ENCODE peak calls at places on chromosomes 4 and X, in four cellular contexts. U, I, Y and A are unnamed samples.

GRCh38 chr4:4803216-4803903 is 56.1 kb upstream of the MSX1 start:
- DNase-seq in U (no peak), I (no peak), Y (no peak), A (no peak)

GRCh38 chrX:153963546-153963945 is 8.1 kb downstream of the HCFC1 start:
- DNase-seq in U (no peak), I (no peak), Y (no peak), A (no peak)

GRCh38 chr4:76270776-76271175 is 19.3 kb downstream of the FAM47E start:
- DNase-seq in U (no peak), I (no peak), Y (no peak), A (no peak)

GRCh38 chr4:3480528-3481112 is 17.5 kb downstream of the DOK7 start:
- DNase-seq in U (peak; percentile 45), I (peak; percentile 66), Y (no peak), A (peak; percentile 90)

GRCh38 chrX:41781500-41781899 is 57.5 kb downstream of the GPR82 start:
- DNase-seq in U (peak; percentile 31), I (peak; percentile 36), Y (no peak), A (peak; percentile 15)

GRCh38 chrX:93874554-93874953 is 200.5 kb downstream of the FAM133A start:
- DNase-seq in U (no peak), I (peak; percentile 1), Y (no peak), A (peak; percentile 3)

GRCh38 chrX:112731793-112732192 is 52.1 kb upstream of the LHFPL1 start:
- DNase-seq in U (no peak), I (no peak), Y (no peak), A (no peak)

GRCh38 chr4:5746829-5747745 is 36.1 kb downstream of the EVC start:
- DNase-seq in U (no peak), I (no peak), Y (no peak), A (no peak)

GRCh38 chrX:24392709-24393108 is 32.3 kb downstream of the SUPT20HL1 start:
- DNase-seq in U (no peak), I (no peak), Y (no peak), A (no peak)

GRCh38 chrX:71224969-71225368 is 1.9 kb downstream of the GJB1 start:
- DNase-seq in U (no peak), I (peak; percentile 55), Y (no peak), A (no peak)

GRCh38 chr4:97770222-97770621 is 373.1 kb downstream of the STPG2 start:
- DNase-seq in U (no peak), I (no peak), Y (no peak), A (no peak)

GRCh38 chrX:85499400-85499799 is 119.9 kb upstream of the POF1B start:
- DNase-seq in U (no peak), I (no peak), Y (no peak), A (no peak)

GRCh38 chr4:169621754-169622481 is 1.5 kb downstream of the CLCN3 start:
- DNase-seq in U (no peak), I (peak; percentile 57), Y (no peak), A (peak; percentile 64)

GRCh38 chr4:42816189-42816588 is 76.3 kb upstream of the GRXCR1 start:
- DNase-seq in U (no peak), I (no peak), Y (no peak), A (no peak)

GRCh38 chr4:156362581-156362980 is 408.9 kb upstream of the CTSO start:
- DNase-seq in U (no peak), I (no peak), Y (no peak), A (no peak)

GRCh38 chr4:76804060-76804459 is 93.9 kb downstream of the SOWAHB start:
- DNase-seq in U (no peak), I (no peak), Y (no peak), A (no peak)

GRCh38 chr4:182776376-182777058 is 140.7 kb downstream of the DCTD start:
- DNase-seq in U (no peak), I (no peak), Y (no peak), A (no peak)

GRCh38 chr4:124275-125081 is at the start of gene ZNF718:
- DNase-seq in U (no peak), I (no peak), Y (peak; percentile 95), A (peak; percentile 92)

GRCh38 chrX:23907106-23907495 is 637 bp downstream of the APOO start:
- DNase-seq in U (no peak), I (no peak), Y (no peak), A (no peak)

GRCh38 chr4:3713346-3713745 is 52.8 kb upstream of the ADRA2C start:
- DNase-seq in U (no peak), I (no peak), Y (no peak), A (no peak)

GRCh38 chr4:187354740-187355139 is 631.1 kb upstream of the FAT1 start:
- DNase-seq in U (no peak), I (no peak), Y (no peak), A (no peak)

GRCh38 chr4:19266566-19266965 is 985.1 kb upstream of the SLIT2 start:
- DNase-seq in U (no peak), I (no peak), Y (no peak), A (no peak)

GRCh38 chrX:31268359-31268758 is 196.5 kb upstream of the FTHL17 start:
- DNase-seq in U (no peak), I (peak; percentile 2), Y (no peak), A (no peak)

GRCh38 chrX:45445745-45446412 is 245.2 kb upstream of the DIPK2B start:
- DNase-seq in U (peak; percentile 49), I (no peak), Y (no peak), A (no peak)

GRCh38 chr4:145011636-145012035 is 86.4 kb downstream of the ANAPC10 start:
- DNase-seq in U (no peak), I (no peak), Y (no peak), A (no peak)

GRCh38 chrX:70088281-70088680 is 26.0 kb downstream of the OTUD6A start:
- DNase-seq in U (no peak), I (no peak), Y (no peak), A (no peak)

GRCh38 chr4:151418385-151418784 is 9.4 kb downstream of the FHIP1A start:
- DNase-seq in U (peak; percentile 53), I (peak; percentile 75), Y (no peak), A (no peak)

GRCh38 chrX:9312922-9313867 is 151.7 kb upstream of the TBL1X start:
- DNase-seq in U (peak; percentile 15), I (peak; percentile 13), Y (no peak), A (peak; percentile 62)
- TF ChIP-seq CEBPB in U (no peak), I (no peak), Y (no peak), A (no peak)

DNA sequence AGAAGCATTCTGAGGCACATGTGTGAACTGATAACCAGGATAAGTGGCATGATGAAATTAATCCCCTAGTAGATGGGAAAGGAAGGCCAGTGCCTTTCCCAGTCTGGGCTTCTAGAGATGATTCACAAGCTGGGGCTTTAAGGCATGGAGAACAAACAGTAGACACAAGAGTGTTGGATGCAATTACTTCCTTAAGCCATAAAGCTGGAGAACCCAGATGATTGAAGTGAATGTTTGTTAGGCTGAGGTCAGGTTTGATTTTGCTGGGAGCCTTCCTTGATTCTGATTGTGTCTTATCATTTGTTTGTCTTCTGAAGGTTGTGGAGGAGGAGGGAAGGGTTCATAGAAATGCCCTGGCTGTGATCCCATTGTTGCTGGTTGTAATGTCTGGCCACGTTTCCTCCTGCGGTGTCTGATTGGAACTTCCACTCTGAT is 125.2 kb downstream of the NHS start:
- DNase-seq in U (peak; percentile 3), I (no peak), Y (no peak), A (no peak)
- TF ChIP-seq ZBTB33 in U (no peak), I (no peak), Y (no peak), A (no peak)

DNA sequence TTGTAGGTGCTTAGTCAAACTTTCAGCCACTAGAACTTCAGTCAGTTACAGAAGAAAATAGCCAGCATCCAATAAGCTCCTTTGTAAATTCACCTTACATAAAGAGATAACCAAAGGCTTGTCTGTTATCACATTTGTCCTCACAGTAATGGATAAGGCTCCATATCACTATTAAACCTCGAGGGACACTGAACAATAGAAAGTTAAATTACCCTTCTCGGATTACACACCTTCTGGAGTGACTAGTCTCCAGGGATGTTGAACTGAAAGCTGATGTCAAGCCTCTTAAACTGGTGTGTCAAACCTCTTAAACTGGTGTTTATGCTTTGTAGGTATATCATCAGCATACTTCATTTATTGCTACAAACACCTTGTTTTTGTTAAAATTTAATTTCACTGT is 639.0 kb downstream of the CENPC start:
- DNase-seq in U (no peak), I (no peak), Y (no peak), A (no peak)
- TF ChIP-seq CEBPB in U (no peak), I (no peak), Y (no peak), A (no peak)

DNA sequence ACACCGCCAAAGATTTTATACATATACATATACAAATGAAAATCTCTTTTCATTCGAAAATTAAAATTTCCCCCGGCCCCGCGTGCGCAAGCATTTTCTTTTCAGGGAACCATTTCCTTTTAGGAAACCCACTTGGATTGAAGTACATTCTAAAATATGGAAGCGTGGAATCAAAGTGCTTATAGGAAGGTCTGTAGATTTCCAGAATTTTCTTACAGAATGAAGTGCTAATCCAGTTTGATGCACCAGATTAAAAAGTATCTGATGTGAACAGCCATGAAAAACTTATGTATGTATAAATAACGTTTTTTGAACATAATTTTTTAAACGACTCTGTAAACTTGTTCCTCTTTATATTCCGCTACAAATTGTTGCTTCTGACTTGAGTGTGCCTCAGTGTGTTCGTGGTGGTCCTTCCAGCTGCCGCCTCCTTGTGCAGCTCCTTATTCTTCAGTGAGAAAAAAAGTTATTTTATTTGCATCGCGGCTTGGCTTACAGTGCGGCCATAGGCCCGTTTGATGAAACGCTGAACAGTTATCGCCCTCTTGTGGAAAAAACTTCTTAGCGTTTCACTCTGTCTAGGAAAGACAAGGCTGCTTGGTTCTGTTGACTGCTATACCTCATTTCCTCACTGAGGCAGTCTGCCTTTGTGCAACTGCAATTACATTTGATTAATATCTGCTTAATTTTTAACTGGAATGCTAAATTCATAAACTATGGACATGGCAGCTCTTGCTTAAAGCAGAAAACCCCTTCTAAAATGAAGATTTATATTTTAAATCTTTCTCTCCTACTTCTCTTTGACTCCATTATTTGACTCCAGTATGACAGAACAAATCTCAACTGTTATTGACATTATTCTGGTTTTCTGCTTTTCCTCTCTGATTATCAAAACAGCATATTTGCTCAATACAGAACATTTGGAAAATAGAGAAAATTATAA is 4.7 kb upstream of the NKX6-1 start:
- DNase-seq in U (peak; percentile 62), I (peak; percentile 46), Y (no peak), A (peak; percentile 68)
- TF ChIP-seq ZBTB33 in U (no peak), I (no peak), Y (no peak), A (no peak)